ENCODE peak calls at places on chromosomes 7 and 10, in seven cellular contexts. G is HCT116, Y is H1, B is GM12878, J is SK-N-SH, F is K562, I is HepG2. T is an unnamed sample.
A peak's percentile ranks its signal among the peaks of the same experiment; 100 is the strongest.

GRCh38 chr10:95048206-95048605 is 21.1 kb downstream of the CYP2C8 start:
- DNase-seq in J (no peak), G (no peak), Y (no peak), B (no peak), F (no peak), I (no peak), T (no peak)

GRCh38 chr10:329361-330099 is 194.3 kb downstream of the ZMYND11 start:
- DNase-seq in J (no peak), Y (peak; percentile 56), B (no peak), I (peak; percentile 80), G (peak; percentile 79), F (no peak), T (no peak)

GRCh38 chr10:28418069-28418468 is 114.8 kb upstream of the WAC start:
- DNase-seq in F (no peak), I (no peak), Y (no peak), B (no peak), G (no peak), J (no peak), T (no peak)

GRCh38 chr10:499991-500390 is 189.5 kb downstream of the DIP2C start:
- DNase-seq in I (no peak), Y (no peak), F (no peak), J (no peak), B (no peak), G (no peak), T (no peak)

GRCh38 chr7:112433289-112433688 is 17.0 kb upstream of the IFRD1 start:
- DNase-seq in G (no peak), J (no peak), F (no peak), I (no peak), Y (no peak), B (no peak), T (no peak)

GRCh38 chr7:2894118-2894940 is 50.2 kb upstream of the GNA12 start:
- DNase-seq in Y (no peak), F (no peak), G (no peak), I (no peak), B (peak; percentile 51), J (no peak), T (no peak)

GRCh38 chr10:66869635-66870034 is 56.2 kb upstream of the LRRTM3 start:
- DNase-seq in B (no peak), Y (no peak), G (no peak), I (no peak), J (no peak), F (no peak), T (no peak)

GRCh38 chr7:33418251-33418701 is 288.9 kb downstream of the BBS9 start:
- DNase-seq in J (no peak), I (no peak), B (no peak), G (no peak), F (no peak), Y (no peak), T (peak; percentile 52)

GRCh38 chr10:25724241-25724640 is 209.8 kb upstream of the MYO3A start:
- DNase-seq in J (no peak), F (no peak), G (no peak), B (no peak), I (no peak), Y (no peak), T (no peak)

GRCh38 chr10:87715727-87716670 is 56.3 kb downstream of the PAPSS2 start:
- DNase-seq in B (no peak), F (no peak), G (no peak), I (no peak), J (no peak), Y (no peak), T (no peak)

GRCh38 chr7:121020652-121021051 is 32.1 kb downstream of the CPED1 start:
- DNase-seq in F (no peak), B (no peak), I (no peak), G (no peak), J (no peak), Y (no peak), T (no peak)

GRCh38 chr10:23065549-23065948 is 29.8 kb upstream of the MSRB2 start:
- DNase-seq in Y (peak; percentile 38), B (no peak), I (peak; percentile 13), J (no peak), F (no peak), G (no peak), T (no peak)

GRCh38 chr7:69893915-69894314 is 295.6 kb downstream of the AUTS2 start:
- DNase-seq in I (no peak), J (peak; percentile 51), F (no peak), G (no peak), B (no peak), Y (no peak), T (no peak)

GRCh38 chr10:55311823-55312431 is 510.9 kb upstream of the PCDH15 start:
- DNase-seq in I (no peak), J (peak; percentile 14), G (no peak), B (no peak), Y (no peak), F (no peak), T (no peak)

GRCh38 chr10:28678687-28679457 is 1.6 kb downstream of the BAMBI start:
- DNase-seq in Y (no peak), F (peak; percentile 36), J (no peak), I (peak; percentile 84), B (no peak), G (no peak), T (no peak)

GRCh38 chr7:33195264-33195663 is 65.9 kb downstream of the BBS9 start:
- DNase-seq in J (no peak), B (no peak), G (no peak), F (no peak), Y (no peak), I (no peak), T (no peak)

GRCh38 chr7:144835166-144835611 is 664 bp downstream of the TPK1 start:
- DNase-seq in F (peak; percentile 32), I (peak; percentile 1), B (peak; percentile 21), J (peak; percentile 65), G (no peak), Y (no peak), T (no peak)

GRCh38 chr10:30865141-30865926 is 166.3 kb downstream of the ZNF438 start:
- DNase-seq in I (no peak), Y (no peak), B (no peak), F (no peak), G (no peak), J (no peak), T (no peak)

GRCh38 chr10:44933117-44933450 is 21.9 kb downstream of the TMEM72 start:
- DNase-seq in J (no peak), I (no peak), B (no peak), F (no peak), Y (no peak), G (no peak), T (no peak)

GRCh38 chr7:94635687-94636086 is 20.2 kb downstream of the SGCE start:
- DNase-seq in F (no peak), B (no peak), G (no peak), I (no peak), Y (no peak), J (no peak), T (no peak)

GRCh38 chr7:94643771-94644545 is 12.0 kb downstream of the SGCE start:
- DNase-seq in Y (no peak), G (no peak), J (no peak), F (no peak), B (no peak), I (no peak), T (no peak)

GRCh38 chr7:94642838-94643653 is 12.9 kb downstream of the SGCE start:
- DNase-seq in F (no peak), J (no peak), B (no peak), Y (no peak), G (no peak), I (peak; percentile 96), T (no peak)

DNA sequence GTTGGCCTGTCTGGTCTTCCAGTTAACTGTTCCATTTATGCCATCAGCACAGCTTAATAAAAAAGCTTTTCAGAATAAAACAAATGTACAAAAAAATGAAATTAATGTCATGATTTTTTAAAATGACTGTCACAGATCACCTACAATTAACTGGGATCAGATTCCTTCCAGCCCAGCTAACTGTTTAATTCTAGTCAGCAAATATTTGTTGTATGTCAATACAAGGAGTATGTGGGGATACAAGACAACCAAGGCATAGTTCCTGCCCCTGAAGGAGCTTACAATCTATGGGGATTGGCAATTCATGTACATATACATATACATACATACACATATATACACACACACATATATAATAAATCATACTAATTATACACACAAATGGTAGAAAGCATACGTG is 16.5 kb downstream of the SGCE start:
- DNase-seq in G (no peak), I (no peak), Y (no peak), B (no peak), J (no peak), F (no peak), T (no peak)
- TF ChIP-seq YY1 in G (no peak), I (no peak), Y (no peak), B (no peak), J (no peak), F (no peak), T (no peak)

GRCh38 chr10:34565934-34566333 is 249.2 kb downstream of the PARD3 start:
- DNase-seq in G (no peak), F (no peak), I (no peak), J (no peak), B (no peak), Y (no peak), T (no peak)
- TF ChIP-seq YY1 in G (no peak), F (no peak), I (no peak), J (no peak), B (no peak), Y (no peak), T (no peak)

DNA sequence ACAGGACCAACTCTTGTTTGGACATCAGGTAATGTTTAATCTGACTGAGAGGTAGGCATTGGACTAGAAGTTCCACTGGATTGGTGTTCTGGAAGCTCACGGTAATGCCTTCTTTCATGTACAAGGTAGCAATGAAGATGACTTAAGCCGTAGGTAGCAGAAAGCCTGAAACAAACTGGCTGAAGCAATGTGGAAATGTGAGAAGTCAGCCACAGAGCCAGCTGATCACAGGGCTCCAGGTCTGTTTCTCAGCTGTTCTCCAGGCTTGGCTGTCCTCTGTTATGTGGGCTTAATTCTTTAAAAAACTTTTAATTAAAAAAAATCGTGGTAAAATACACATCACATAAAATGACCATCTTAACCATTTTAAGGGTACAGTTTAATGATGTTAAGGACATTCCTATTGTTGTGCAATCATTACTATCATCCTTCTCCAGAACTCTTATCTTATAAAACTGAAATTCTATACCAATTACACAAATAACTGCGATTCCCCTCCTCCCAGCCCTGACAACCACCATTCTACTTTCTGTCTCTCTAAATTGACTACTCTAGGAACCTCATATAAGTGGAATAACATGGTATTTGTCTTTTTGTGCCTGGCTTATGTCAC is 101.4 kb upstream of the ZNF32 start:
- DNase-seq in B (no peak), G (no peak), J (no peak), F (no peak), Y (no peak), I (no peak), T (no peak)
- TF ChIP-seq YY1 in B (no peak), G (no peak), J (no peak), F (no peak), Y (no peak), I (no peak), T (no peak)

DNA sequence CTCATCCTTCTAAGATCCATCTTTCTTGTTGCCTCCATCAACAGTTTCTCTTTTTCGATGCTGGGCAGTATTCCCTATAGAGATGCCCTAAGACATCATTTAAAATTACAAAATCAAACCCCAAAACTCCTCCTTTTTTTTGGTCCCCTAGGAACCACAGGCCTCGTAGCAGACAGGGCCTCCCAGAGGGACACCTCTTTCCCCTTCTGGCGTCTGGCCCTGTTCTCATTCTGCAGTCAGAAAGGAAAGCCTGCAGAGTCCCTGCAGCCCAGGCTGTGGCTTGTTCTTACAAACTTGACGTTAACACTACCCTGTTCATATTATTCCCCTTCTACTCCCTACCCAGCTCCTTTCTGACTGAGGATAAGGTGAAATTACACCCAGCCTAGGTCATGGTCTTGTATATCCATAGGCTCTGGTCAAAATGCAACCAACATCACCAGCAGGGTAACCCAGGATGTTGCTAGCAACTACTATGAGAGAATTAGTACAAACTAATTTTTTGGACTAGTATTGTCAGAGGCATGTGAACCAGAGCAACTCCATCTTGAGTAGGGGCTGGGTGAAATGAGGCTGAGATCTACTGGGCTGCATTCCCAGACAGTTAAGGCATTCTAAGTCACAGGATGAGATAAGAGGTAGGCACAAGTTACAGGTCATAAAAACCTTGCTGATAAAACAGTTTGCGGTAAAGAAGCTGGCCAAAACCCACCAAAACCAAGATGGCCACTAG is 3.5 kb upstream of the EPHA1 start:
- DNase-seq in G (no peak), B (no peak), J (no peak), F (no peak), I (no peak), Y (no peak), T (no peak)
- TF ChIP-seq YY1 in G (no peak), B (no peak), J (no peak), F (no peak), I (no peak), Y (no peak), T (no peak)